ENCODE peak calls at places on chromosomes 16 and 17, in nine cellular contexts. Q is left ventricle myocardium inferior, C is H9, O is foreskin keratinocyte, W is heart right ventricle, T is ovary, P is cardiac muscle cell, V is body of pancreas, S is testis. N is an unnamed sample.

GRCh38 chr16:79873825-79874224 is 273.3 kb upstream of the MAF start:
- DNase-seq in S (no peak), T (no peak), Q (no peak), V (no peak), W (no peak), P (no peak), O (no peak), C (no peak), N (no peak)

GRCh38 chr17:82924812-82925211 is 85.0 kb upstream of the ZNF750 start:
- DNase-seq in O (no peak), V (peak; percentile 29), W (no peak), T (no peak), Q (no peak), P (no peak), S (no peak), C (no peak), N (no peak)

GRCh38 chr16:10577305-10578202 is 2.8 kb downstream of the EMP2 start:
- DNase-seq in T (no peak), P (no peak), V (peak; percentile 36), Q (peak; percentile 64), O (no peak), S (no peak), C (peak; percentile 52), W (peak; percentile 42), N (no peak)

GRCh38 chr16:54447606-54448440 is 161.2 kb upstream of the IRX3 start:
- DNase-seq in C (no peak), O (peak; percentile 87), V (no peak), S (no peak), W (no peak), Q (no peak), P (peak; percentile 74), T (no peak), N (no peak)

GRCh38 chr17:4314179-4314578 is 50.4 kb upstream of the ANKFY1 start:
- DNase-seq in S (no peak), W (no peak), Q (no peak), O (no peak), C (no peak), P (no peak), V (no peak), T (no peak), N (no peak)

GRCh38 chr17:15466131-15466530 is 1.3 kb downstream of the CDRT4 start:
- DNase-seq in C (no peak), T (no peak), W (no peak), V (no peak), P (no peak), Q (no peak), S (no peak), O (no peak), N (no peak)

GRCh38 chr16:10578474-10579316 is 1.7 kb downstream of the EMP2 start:
- DNase-seq in O (peak; percentile 25), C (no peak), P (no peak), W (peak; percentile 50), Q (peak; percentile 49), T (peak; percentile 59), S (no peak), V (peak; percentile 53), N (no peak)

GRCh38 chr16:24996301-24996700 is 18.9 kb downstream of the ARHGAP17 start:
- DNase-seq in O (no peak), T (no peak), W (no peak), C (no peak), S (no peak), P (peak; percentile 52), Q (no peak), V (no peak), N (no peak)

GRCh38 chr16:81448154-81449131 is 3.8 kb downstream of the CMIP start:
- DNase-seq in T (no peak), S (no peak), C (no peak), O (peak; percentile 27), Q (no peak), P (no peak), W (no peak), V (peak; percentile 83), N (no peak)

GRCh38 chr17:73071387-73071999 is 21.0 kb downstream of the SLC39A11 start:
- DNase-seq in C (no peak), O (no peak), W (no peak), P (peak; percentile 51), S (no peak), T (no peak), V (no peak), Q (no peak), N (no peak)

GRCh38 chr17:72338847-72339790 is 218.3 kb downstream of the SOX9 start:
- DNase-seq in T (no peak), Q (peak; percentile 19), V (peak; percentile 64), P (peak; percentile 95), W (no peak), O (peak; percentile 82), S (no peak), C (no peak), N (no peak)

GRCh38 chr16:30557397-30557949 is 701 bp downstream of the ZNF764 start:
- DNase-seq in T (no peak), W (no peak), S (peak; percentile 39), O (no peak), Q (no peak), V (no peak), P (peak; percentile 8), C (no peak), N (no peak)

GRCh38 chr16:27730703-27731220 is 180.8 kb downstream of the KATNIP start:
- DNase-seq in P (no peak), C (no peak), T (no peak), O (no peak), Q (no peak), W (no peak), S (no peak), V (no peak), N (no peak)

GRCh38 chr16:85984947-85985451 is 86.0 kb downstream of the IRF8 start:
- DNase-seq in C (no peak), O (no peak), Q (no peak), T (no peak), S (no peak), W (no peak), V (no peak), P (no peak), N (no peak)

GRCh38 chr16:57537194-57537505 is 779 bp upstream of the CCDC102A start:
- DNase-seq in O (no peak), C (no peak), Q (no peak), V (no peak), T (no peak), W (no peak), P (no peak), S (no peak), N (no peak)

GRCh38 chr17:65064452-65065019 is 8.0 kb upstream of the GNA13 start:
- DNase-seq in V (no peak), T (no peak), O (peak; percentile 98), P (no peak), S (no peak), C (peak; percentile 43), Q (no peak), W (no peak), N (no peak)

GRCh38 chr17:59513934-59514841 is 51.2 kb upstream of the DHX40 start:
- DNase-seq in C (no peak), S (peak; percentile 98), V (peak; percentile 84), O (peak; percentile 41), T (peak; percentile 91), Q (peak; percentile 82), P (peak; percentile 94), W (peak; percentile 75), N (no peak)

DNA sequence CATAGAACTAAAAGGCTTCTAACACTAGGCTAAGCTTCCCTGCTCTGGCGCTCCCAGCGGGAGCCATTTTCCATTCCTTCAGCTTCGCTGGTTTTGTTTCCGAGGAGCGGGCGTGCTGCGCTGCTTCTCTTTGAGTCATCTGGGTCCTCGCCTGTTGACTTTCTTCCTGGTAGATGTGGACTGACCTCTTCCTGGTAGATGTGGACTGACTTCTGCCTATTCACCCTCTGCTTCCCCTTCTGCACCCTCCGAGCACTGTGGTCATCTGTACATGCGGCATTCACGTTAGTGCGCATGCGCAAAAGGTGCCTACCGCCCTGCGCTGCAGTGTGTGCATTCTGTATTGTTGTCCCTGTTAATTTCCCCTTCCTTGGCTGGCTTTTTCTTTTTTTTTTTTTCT is 40.8 kb upstream of the SEC14L1 start:
- DNase-seq in S (peak; percentile 80), O (no peak), P (no peak), C (no peak), Q (peak; percentile 76), V (no peak), T (no peak), W (peak; percentile 62), N (no peak)
- H3K27ac ChIP-seq in S (peak overlapping the region; percentile 77), O (no peak overlapping the region), P (no peak overlapping the region), C (no peak overlapping the region), Q (peak overlapping the region; percentile 87), V (peak overlapping the region; percentile 68), T (no peak overlapping the region), W (peak overlapping the region; percentile 64), N (peak overlapping the region; percentile 49)

GRCh38 chr17:33745047-33745783 is 452.1 kb upstream of the ASIC2 start:
- DNase-seq in S (no peak), C (no peak), T (no peak), V (no peak), W (no peak), Q (no peak), O (no peak), P (no peak), N (no peak)

GRCh38 chr17:33739714-33740113 is 446.6 kb upstream of the ASIC2 start:
- DNase-seq in T (no peak), C (no peak), O (no peak), V (no peak), P (no peak), Q (no peak), S (no peak), W (no peak), N (no peak)
- TF ChIP-seq CTCF in T (no peak), C (no peak), O (no peak), V (no peak), P (no peak), Q (no peak), S (no peak), W (no peak), N (no peak)

GRCh38 chr16:15954814-15955151 is 5.4 kb downstream of the ABCC1 start:
- DNase-seq in T (no peak), Q (no peak), O (no peak), P (no peak), V (no peak), S (no peak), W (no peak), C (no peak), N (no peak)
- H3K27me3 ChIP-seq in T (no peaks in the 10 kb centered on the region), Q (no peaks in the 10 kb centered on the region), O (no peaks in the 10 kb centered on the region), P (no peaks in the 10 kb centered on the region), V (no peaks in the 10 kb centered on the region), S (no peaks in the 10 kb centered on the region), W (no peaks in the 10 kb centered on the region), C (no peaks in the 10 kb centered on the region), N (no peaks in the 10 kb centered on the region)

DNA sequence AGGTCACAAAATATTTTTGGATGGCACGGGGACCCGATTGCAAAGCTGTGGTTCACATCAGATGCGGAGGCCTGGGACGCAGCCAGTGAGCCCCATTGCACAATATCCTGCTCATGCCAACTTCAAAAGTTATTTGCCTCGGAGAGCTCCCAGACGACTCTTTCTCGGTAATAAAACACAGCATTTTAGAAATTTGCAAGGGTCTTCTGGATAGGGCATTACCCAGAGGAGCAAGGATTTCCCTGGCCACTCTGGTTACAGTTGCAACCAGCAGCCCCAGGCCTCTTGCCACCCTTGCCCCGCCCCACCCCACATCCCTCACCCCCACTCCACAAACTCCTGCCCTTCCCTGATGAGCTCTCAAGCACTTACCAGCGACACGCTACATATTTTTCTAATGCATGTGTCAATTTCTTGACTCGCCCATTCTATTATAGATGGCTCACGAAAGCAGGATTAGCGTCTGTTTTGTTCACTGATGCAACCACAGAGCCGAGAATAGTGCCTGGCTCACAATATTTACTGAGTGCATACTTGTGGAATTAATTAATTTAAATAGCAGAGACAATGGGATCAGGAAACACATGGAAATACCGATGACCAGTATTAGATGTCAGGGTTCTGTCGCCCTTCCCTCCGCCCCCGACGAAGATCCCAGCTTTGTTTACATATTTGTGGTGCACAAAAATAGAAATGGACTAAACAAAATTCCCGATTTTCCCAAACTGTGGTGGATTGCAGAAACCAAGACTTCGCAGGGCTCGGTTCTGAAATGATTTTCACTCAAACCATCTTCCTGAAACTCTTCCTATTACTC is 62.4 kb downstream of the ADCY9 start:
- DNase-seq in P (peak; percentile 58), S (no peak), W (peak; percentile 52), C (no peak), V (peak; percentile 76), Q (peak; percentile 71), O (peak; percentile 79), T (peak; percentile 69), N (no peak)
- H3K27ac ChIP-seq in P (peak overlapping the region; percentile 77), S (peak overlapping the region; percentile 77), W (peak overlapping the region; percentile 42), C (no peak overlapping the region), V (peak overlapping the region; percentile 72), Q (peak overlapping the region; percentile 94), O (no peak overlapping the region), T (peak overlapping the region; percentile 37), N (no peak overlapping the region)

N was measured in CD8-positive, alpha-beta T cell.